ENCODE peak calls at places on chromosomes 12 and 14, in five cellular contexts. One of them, this sample, is unnamed.

GRCh38 chr12:95738024-95738611 is 52.4 kb downstream of the NTN4 start:
- DNase-seq in trophoblast cell: no peak
- DNase-seq in endodermal cell: no peak
- DNase-seq in HFF-Myc: no peak
- DNase-seq in PC-3: no peak
- DNase-seq in this sample: no peak

GRCh38 chr12:123223241-123223668 is 9.7 kb downstream of the MPHOSPH9 start:
- DNase-seq in trophoblast cell: no peak
- DNase-seq in endodermal cell: no peak
- DNase-seq in HFF-Myc: no peak
- DNase-seq in PC-3: no peak
- DNase-seq in this sample: no peak

GRCh38 chr14:76007852-76008251 is 22.3 kb downstream of the IFT43 start:
- DNase-seq in trophoblast cell: no peak
- DNase-seq in endodermal cell: no peak
- DNase-seq in HFF-Myc: no peak
- DNase-seq in PC-3: peak
- DNase-seq in this sample: no peak

GRCh38 chr12:19288603-19289244 is 150.6 kb upstream of the AEBP2 start:
- DNase-seq in trophoblast cell: no peak
- DNase-seq in endodermal cell: no peak
- DNase-seq in HFF-Myc: peak
- DNase-seq in PC-3: peak
- DNase-seq in this sample: no peak

GRCh38 chr12:113555226-113555625 is 83.6 kb upstream of the LHX5 start:
- DNase-seq in trophoblast cell: peak
- DNase-seq in endodermal cell: no peak
- DNase-seq in HFF-Myc: no peak
- DNase-seq in PC-3: peak
- DNase-seq in this sample: no peak

GRCh38 chr12:54220092-54220557 is 31.3 kb upstream of the SMUG1 start:
- DNase-seq in trophoblast cell: peak
- DNase-seq in endodermal cell: peak
- DNase-seq in HFF-Myc: peak
- DNase-seq in PC-3: peak
- DNase-seq in this sample: no peak

GRCh38 chr12:49043856-49044258 is 16.7 kb downstream of the KMT2D start:
- DNase-seq in trophoblast cell: peak
- DNase-seq in endodermal cell: peak
- DNase-seq in HFF-Myc: no peak
- DNase-seq in PC-3: peak
- DNase-seq in this sample: no peak

GRCh38 chr14:66345986-66346385 is 140.2 kb upstream of the CCDC196 start:
- DNase-seq in trophoblast cell: no peak
- DNase-seq in endodermal cell: peak
- DNase-seq in HFF-Myc: no peak
- DNase-seq in PC-3: no peak
- DNase-seq in this sample: no peak

GRCh38 chr14:74401504-74402241 is 24.3 kb downstream of the SYNDIG1L start:
- DNase-seq in trophoblast cell: peak
- DNase-seq in endodermal cell: peak
- DNase-seq in HFF-Myc: no peak
- DNase-seq in PC-3: no peak
- DNase-seq in this sample: no peak

GRCh38 chr12:121812921-121813896 is 9.4 kb downstream of the SETD1B start:
- DNase-seq in trophoblast cell: no peak
- DNase-seq in endodermal cell: no peak
- DNase-seq in HFF-Myc: no peak
- DNase-seq in PC-3: no peak
- DNase-seq in this sample: no peak

GRCh38 chr12:4526923-4527546 is 11.7 kb upstream of the RAD51AP1 start:
- DNase-seq in trophoblast cell: no peak
- DNase-seq in endodermal cell: no peak
- DNase-seq in HFF-Myc: no peak
- DNase-seq in PC-3: peak
- DNase-seq in this sample: no peak

GRCh38 chr14:91947196-91948184 is at the start of gene FBLN5:
- DNase-seq in trophoblast cell: peak
- DNase-seq in endodermal cell: peak
- DNase-seq in HFF-Myc: peak
- DNase-seq in PC-3: no peak
- DNase-seq in this sample: peak

GRCh38 chr12:56102683-56103065 is 1.7 kb upstream of the PA2G4 start:
- DNase-seq in trophoblast cell: no peak
- DNase-seq in endodermal cell: no peak
- DNase-seq in HFF-Myc: no peak
- DNase-seq in PC-3: no peak
- DNase-seq in this sample: no peak

GRCh38 chr12:75378354-75378753 is 12.5 kb upstream of the GLIPR1L2 start:
- DNase-seq in trophoblast cell: no peak
- DNase-seq in endodermal cell: no peak
- DNase-seq in HFF-Myc: no peak
- DNase-seq in PC-3: no peak
- DNase-seq in this sample: no peak

GRCh38 chr14:82657186-82657675 is 1123.6 kb upstream of the SEL1L start:
- DNase-seq in trophoblast cell: no peak
- DNase-seq in endodermal cell: no peak
- DNase-seq in HFF-Myc: no peak
- DNase-seq in PC-3: no peak
- DNase-seq in this sample: no peak

GRCh38 chr14:105147701-105148603 is 20.6 kb downstream of the JAG2 start:
- DNase-seq in trophoblast cell: no peak
- DNase-seq in endodermal cell: peak
- DNase-seq in HFF-Myc: no peak
- DNase-seq in PC-3: no peak
- DNase-seq in this sample: no peak

GRCh38 chr14:102824832-102825231 is 47.6 kb downstream of the TRAF3 start:
- DNase-seq in trophoblast cell: no peak
- DNase-seq in endodermal cell: no peak
- DNase-seq in HFF-Myc: no peak
- DNase-seq in PC-3: peak
- DNase-seq in this sample: peak

GRCh38 chr14:38404100-38404541 is 148.2 kb upstream of the CLEC14A start:
- DNase-seq in trophoblast cell: no peak
- DNase-seq in endodermal cell: no peak
- DNase-seq in HFF-Myc: no peak
- DNase-seq in PC-3: peak
- DNase-seq in this sample: peak

DNA sequence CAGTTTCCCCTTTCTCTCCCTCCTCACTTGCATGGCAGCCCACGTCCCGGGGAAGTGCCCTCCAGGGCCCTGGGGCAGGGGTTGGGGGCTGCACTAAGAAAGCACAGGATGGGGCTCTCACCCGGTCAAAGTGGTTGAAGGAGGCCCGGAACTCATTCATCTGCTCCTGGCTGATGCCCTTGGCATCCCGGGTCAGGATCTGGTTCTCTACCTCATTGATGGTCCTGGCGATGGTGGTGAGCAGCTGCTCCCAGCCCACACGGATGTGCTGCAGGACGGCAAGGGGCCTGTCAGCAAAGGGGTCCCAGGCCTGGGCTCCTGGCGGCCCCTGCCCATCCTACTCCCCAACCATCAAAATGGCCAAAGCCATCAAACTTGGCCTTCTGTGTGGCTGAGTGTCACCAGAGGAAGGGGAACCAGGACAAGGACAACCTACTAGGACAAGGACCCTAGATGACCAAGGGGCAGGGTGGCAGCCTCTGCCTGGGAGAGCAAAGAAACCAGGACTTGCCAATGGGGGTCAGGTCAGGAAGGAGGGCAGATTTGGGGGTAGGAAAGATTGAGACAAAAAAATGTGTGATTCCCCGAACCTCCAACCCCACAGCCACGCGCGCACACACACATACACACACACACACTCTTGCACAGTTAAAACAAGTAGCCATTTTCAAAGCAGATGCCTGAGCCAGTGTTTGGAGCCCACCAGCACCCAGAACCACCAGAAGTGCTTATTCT is 87.1 kb upstream of the ZFP36L1 start:
- DNase-seq in trophoblast cell: no peak
- DNase-seq in endodermal cell: no peak
- DNase-seq in HFF-Myc: no peak
- DNase-seq in PC-3: no peak
- DNase-seq in this sample: no peak
- H3K4me3 ChIP-seq in trophoblast cell: no peak
- H3K4me3 ChIP-seq in endodermal cell: no peak
- H3K4me3 ChIP-seq in HFF-Myc: no peak
- H3K4me3 ChIP-seq in PC-3: no peak
- H3K4me3 ChIP-seq in this sample: no peak

GRCh38 chr12:58310368-58310767 is 369.0 kb downstream of the ATP23 start:
- DNase-seq in trophoblast cell: no peak
- DNase-seq in endodermal cell: no peak
- DNase-seq in HFF-Myc: no peak
- DNase-seq in PC-3: peak
- DNase-seq in this sample: peak

GRCh38 chr12:58309806-58310205 is 368.4 kb downstream of the ATP23 start:
- DNase-seq in trophoblast cell: no peak
- DNase-seq in endodermal cell: no peak
- DNase-seq in HFF-Myc: no peak
- DNase-seq in PC-3: peak
- DNase-seq in this sample: no peak

GRCh38 chr12:58314610-58315009 is 373.2 kb downstream of the ATP23 start:
- DNase-seq in trophoblast cell: peak
- DNase-seq in endodermal cell: no peak
- DNase-seq in HFF-Myc: no peak
- DNase-seq in PC-3: no peak
- DNase-seq in this sample: peak

GRCh38 chr12:58313091-58313855 is 371.9 kb downstream of the ATP23 start:
- DNase-seq in trophoblast cell: peak
- DNase-seq in endodermal cell: no peak
- DNase-seq in HFF-Myc: no peak
- DNase-seq in PC-3: peak
- DNase-seq in this sample: peak

DNA sequence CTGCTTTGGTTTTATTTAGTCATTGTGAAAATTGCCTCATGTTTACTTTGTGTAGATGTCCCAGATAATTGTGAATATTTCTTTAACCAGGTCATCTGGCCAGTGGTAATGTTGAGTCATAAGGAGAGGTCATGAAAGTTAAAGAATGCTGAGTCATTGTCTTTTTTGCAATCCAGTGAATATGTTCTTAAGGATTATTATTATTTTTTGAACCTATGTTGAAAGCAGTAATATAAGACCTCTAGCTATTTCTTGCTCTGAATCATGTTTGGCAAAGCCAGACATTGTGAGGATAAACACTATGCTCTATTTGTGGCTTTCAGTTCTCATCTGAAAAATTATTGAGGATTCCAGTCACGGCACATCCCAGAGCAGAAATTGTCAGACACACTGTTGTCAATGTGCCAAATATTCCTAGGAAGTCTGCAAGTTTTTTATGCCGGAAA is 369.5 kb downstream of the ATP23 start:
- DNase-seq in trophoblast cell: peak
- DNase-seq in endodermal cell: no peak
- DNase-seq in HFF-Myc: peak
- DNase-seq in PC-3: peak
- DNase-seq in this sample: peak
- H3K4me3 ChIP-seq in trophoblast cell: no peak
- H3K4me3 ChIP-seq in endodermal cell: no peak
- H3K4me3 ChIP-seq in HFF-Myc: no peak
- H3K4me3 ChIP-seq in PC-3: no peak
- H3K4me3 ChIP-seq in this sample: no peak

GRCh38 chr14:94769413-94770250 is at the start of gene GSC:
- DNase-seq in trophoblast cell: no peak
- DNase-seq in endodermal cell: no peak
- DNase-seq in HFF-Myc: no peak
- DNase-seq in PC-3: peak
- DNase-seq in this sample: no peak

GRCh38 chr14:94768521-94769412 is 1.1 kb downstream of the GSC start:
- DNase-seq in trophoblast cell: no peak
- DNase-seq in endodermal cell: peak
- DNase-seq in HFF-Myc: no peak
- DNase-seq in PC-3: no peak
- DNase-seq in this sample: no peak

GRCh38 chr14:94764573-94764972 is 5.3 kb downstream of the GSC start:
- DNase-seq in trophoblast cell: no peak
- DNase-seq in endodermal cell: peak
- DNase-seq in HFF-Myc: no peak
- DNase-seq in PC-3: no peak
- DNase-seq in this sample: no peak

GRCh38 chr14:94768141-94768520 is 1.8 kb downstream of the GSC start:
- DNase-seq in trophoblast cell: no peak
- DNase-seq in endodermal cell: no peak
- DNase-seq in HFF-Myc: no peak
- DNase-seq in PC-3: no peak
- DNase-seq in this sample: no peak

DNA sequence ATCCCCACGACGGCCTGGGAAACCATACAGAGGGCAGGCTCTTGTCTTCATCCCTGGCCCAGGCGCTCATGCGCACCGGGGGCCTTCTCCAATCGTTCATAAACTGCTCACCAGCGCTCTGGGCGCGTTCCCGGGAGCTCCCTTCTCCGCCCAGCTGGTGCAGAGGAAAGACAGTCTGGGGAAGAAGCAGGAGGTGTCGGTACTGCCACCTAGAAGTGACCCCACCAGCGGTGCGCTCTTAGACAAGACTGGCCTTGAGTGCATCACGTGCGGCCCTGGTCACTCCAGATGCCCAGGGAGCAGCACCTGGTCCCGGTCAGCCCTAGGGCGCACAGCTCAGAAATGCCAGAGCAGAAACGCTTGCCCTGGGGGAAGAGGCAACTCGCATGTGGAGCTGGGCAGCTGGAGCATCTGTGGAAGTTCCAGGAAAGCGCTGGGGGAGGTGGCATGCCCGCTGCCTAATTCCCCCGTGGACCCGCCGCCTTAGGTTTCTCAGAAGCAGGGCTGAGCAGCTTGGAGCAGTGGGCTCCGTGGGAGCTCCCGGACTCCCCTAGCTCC is 2.5 kb downstream of the GSC start:
- DNase-seq in trophoblast cell: no peak
- DNase-seq in endodermal cell: peak
- DNase-seq in HFF-Myc: no peak
- DNase-seq in PC-3: no peak
- DNase-seq in this sample: no peak
- H3K4me3 ChIP-seq in trophoblast cell: no peak
- H3K4me3 ChIP-seq in endodermal cell: peak
- H3K4me3 ChIP-seq in HFF-Myc: no peak
- H3K4me3 ChIP-seq in PC-3: no peak
- H3K4me3 ChIP-seq in this sample: no peak

GRCh38 chr14:101050901-101051490 is 147.5 kb upstream of the RTL1 start:
- DNase-seq in trophoblast cell: no peak
- DNase-seq in endodermal cell: no peak
- DNase-seq in HFF-Myc: no peak
- DNase-seq in PC-3: no peak
- DNase-seq in this sample: no peak
- H3K4me3 ChIP-seq in trophoblast cell: no peak
- H3K4me3 ChIP-seq in endodermal cell: no peak
- H3K4me3 ChIP-seq in HFF-Myc: no peak
- H3K4me3 ChIP-seq in PC-3: no peak
- H3K4me3 ChIP-seq in this sample: no peak

GRCh38 chr12:109130755-109131521 is 14.6 kb downstream of the ACACB start:
- DNase-seq in trophoblast cell: no peak
- DNase-seq in endodermal cell: peak
- DNase-seq in HFF-Myc: no peak
- DNase-seq in PC-3: no peak
- DNase-seq in this sample: no peak
- H3K4me3 ChIP-seq in trophoblast cell: no peak
- H3K4me3 ChIP-seq in endodermal cell: no peak
- H3K4me3 ChIP-seq in HFF-Myc: no peak
- H3K4me3 ChIP-seq in PC-3: no peak
- H3K4me3 ChIP-seq in this sample: no peak